ENCODE peak calls at places on chromosome 11, in nine cellular contexts. One of them, this sample, is unnamed.

GRCh38 chr11:34300571-34301295 is 57.1 kb downstream of the ABTB2 start:
- DNase-seq in left ventricle myocardium inferior: no peak
- DNase-seq in nephron progenitor cell: no peak
- DNase-seq in renal cortical epithelial cell: no peak
- DNase-seq in non-pigmented ciliary epithelial cell: no peak
- DNase-seq in DMS 273 treated with DMSO at 0.1 percent for 48 hours: no peak
- DNase-seq in neural progenitor cell: no peak
- DNase-seq in effector memory CD4-positive, alpha-beta T cell: no peak
- DNase-seq in IMR-90: no peak
- DNase-seq in this sample: no peak

GRCh38 chr11:48013269-48013901 is 33.0 kb downstream of the PTPRJ start:
- DNase-seq in left ventricle myocardium inferior: peak
- DNase-seq in nephron progenitor cell: no peak
- DNase-seq in renal cortical epithelial cell: peak
- DNase-seq in non-pigmented ciliary epithelial cell: no peak
- DNase-seq in DMS 273 treated with DMSO at 0.1 percent for 48 hours: no peak
- DNase-seq in neural progenitor cell: no peak
- DNase-seq in effector memory CD4-positive, alpha-beta T cell: peak
- DNase-seq in IMR-90: peak
- DNase-seq in this sample: no peak

GRCh38 chr11:59114344-59114743 is 7.3 kb downstream of the FAM111B start:
- DNase-seq in left ventricle myocardium inferior: no peak
- DNase-seq in nephron progenitor cell: no peak
- DNase-seq in renal cortical epithelial cell: no peak
- DNase-seq in non-pigmented ciliary epithelial cell: no peak
- DNase-seq in DMS 273 treated with DMSO at 0.1 percent for 48 hours: no peak
- DNase-seq in neural progenitor cell: no peak
- DNase-seq in effector memory CD4-positive, alpha-beta T cell: no peak
- DNase-seq in IMR-90: no peak
- DNase-seq in this sample: no peak

GRCh38 chr11:72038491-72038890 is 39.8 kb downstream of the IL18BP start:
- DNase-seq in left ventricle myocardium inferior: peak
- DNase-seq in nephron progenitor cell: no peak
- DNase-seq in renal cortical epithelial cell: no peak
- DNase-seq in non-pigmented ciliary epithelial cell: no peak
- DNase-seq in DMS 273 treated with DMSO at 0.1 percent for 48 hours: no peak
- DNase-seq in neural progenitor cell: no peak
- DNase-seq in effector memory CD4-positive, alpha-beta T cell: no peak
- DNase-seq in IMR-90: peak
- DNase-seq in this sample: no peak

GRCh38 chr11:1157341-1157644 is 460 bp upstream of the MUC5AC start:
- DNase-seq in left ventricle myocardium inferior: no peak
- DNase-seq in nephron progenitor cell: no peak
- DNase-seq in renal cortical epithelial cell: no peak
- DNase-seq in non-pigmented ciliary epithelial cell: no peak
- DNase-seq in DMS 273 treated with DMSO at 0.1 percent for 48 hours: no peak
- DNase-seq in neural progenitor cell: no peak
- DNase-seq in effector memory CD4-positive, alpha-beta T cell: no peak
- DNase-seq in IMR-90: no peak
- DNase-seq in this sample: no peak

GRCh38 chr11:67409261-67409666 is 5.4 kb downstream of the TBC1D10C start:
- DNase-seq in left ventricle myocardium inferior: no peak
- DNase-seq in nephron progenitor cell: no peak
- DNase-seq in renal cortical epithelial cell: no peak
- DNase-seq in non-pigmented ciliary epithelial cell: no peak
- DNase-seq in DMS 273 treated with DMSO at 0.1 percent for 48 hours: no peak
- DNase-seq in neural progenitor cell: no peak
- DNase-seq in effector memory CD4-positive, alpha-beta T cell: peak
- DNase-seq in IMR-90: no peak
- DNase-seq in this sample: no peak

GRCh38 chr11:3218483-3219280 is at the start of gene MRGPRG:
- DNase-seq in left ventricle myocardium inferior: peak
- DNase-seq in nephron progenitor cell: no peak
- DNase-seq in renal cortical epithelial cell: no peak
- DNase-seq in non-pigmented ciliary epithelial cell: no peak
- DNase-seq in DMS 273 treated with DMSO at 0.1 percent for 48 hours: no peak
- DNase-seq in neural progenitor cell: no peak
- DNase-seq in effector memory CD4-positive, alpha-beta T cell: no peak
- DNase-seq in IMR-90: no peak
- DNase-seq in this sample: no peak

GRCh38 chr11:64406221-64406946 is 47.4 kb downstream of the RPS6KA4 start:
- DNase-seq in left ventricle myocardium inferior: peak
- DNase-seq in nephron progenitor cell: peak
- DNase-seq in renal cortical epithelial cell: no peak
- DNase-seq in non-pigmented ciliary epithelial cell: no peak
- DNase-seq in DMS 273 treated with DMSO at 0.1 percent for 48 hours: no peak
- DNase-seq in neural progenitor cell: peak
- DNase-seq in effector memory CD4-positive, alpha-beta T cell: no peak
- DNase-seq in IMR-90: peak
- DNase-seq in this sample: peak

GRCh38 chr11:69588270-69588669 is 52.7 kb upstream of the CCND1 start:
- DNase-seq in left ventricle myocardium inferior: no peak
- DNase-seq in nephron progenitor cell: no peak
- DNase-seq in renal cortical epithelial cell: peak
- DNase-seq in non-pigmented ciliary epithelial cell: peak
- DNase-seq in DMS 273 treated with DMSO at 0.1 percent for 48 hours: no peak
- DNase-seq in neural progenitor cell: no peak
- DNase-seq in effector memory CD4-positive, alpha-beta T cell: no peak
- DNase-seq in IMR-90: peak
- DNase-seq in this sample: no peak

GRCh38 chr11:15258433-15259350 is 144.0 kb downstream of the INSC start:
- DNase-seq in left ventricle myocardium inferior: no peak
- DNase-seq in nephron progenitor cell: no peak
- DNase-seq in renal cortical epithelial cell: peak
- DNase-seq in non-pigmented ciliary epithelial cell: no peak
- DNase-seq in DMS 273 treated with DMSO at 0.1 percent for 48 hours: peak
- DNase-seq in neural progenitor cell: peak
- DNase-seq in effector memory CD4-positive, alpha-beta T cell: no peak
- DNase-seq in IMR-90: peak
- DNase-seq in this sample: no peak

GRCh38 chr11:45110562-45110961 is 35.9 kb upstream of the PRDM11 start:
- DNase-seq in left ventricle myocardium inferior: no peak
- DNase-seq in nephron progenitor cell: peak
- DNase-seq in renal cortical epithelial cell: peak
- DNase-seq in non-pigmented ciliary epithelial cell: peak
- DNase-seq in DMS 273 treated with DMSO at 0.1 percent for 48 hours: no peak
- DNase-seq in neural progenitor cell: peak
- DNase-seq in effector memory CD4-positive, alpha-beta T cell: no peak
- DNase-seq in IMR-90: peak
- DNase-seq in this sample: peak

GRCh38 chr11:76459299-76459698 is 14.5 kb downstream of the EMSY start:
- DNase-seq in left ventricle myocardium inferior: no peak
- DNase-seq in nephron progenitor cell: no peak
- DNase-seq in renal cortical epithelial cell: no peak
- DNase-seq in non-pigmented ciliary epithelial cell: no peak
- DNase-seq in DMS 273 treated with DMSO at 0.1 percent for 48 hours: no peak
- DNase-seq in neural progenitor cell: no peak
- DNase-seq in effector memory CD4-positive, alpha-beta T cell: no peak
- DNase-seq in IMR-90: no peak
- DNase-seq in this sample: no peak

GRCh38 chr11:121595717-121596156 is 143.0 kb upstream of the SORL1-AS1 start:
- DNase-seq in left ventricle myocardium inferior: no peak
- DNase-seq in nephron progenitor cell: no peak
- DNase-seq in renal cortical epithelial cell: peak
- DNase-seq in non-pigmented ciliary epithelial cell: peak
- DNase-seq in DMS 273 treated with DMSO at 0.1 percent for 48 hours: no peak
- DNase-seq in neural progenitor cell: no peak
- DNase-seq in effector memory CD4-positive, alpha-beta T cell: no peak
- DNase-seq in IMR-90: peak
- DNase-seq in this sample: no peak

GRCh38 chr11:17846852-17847453 is 112.4 kb downstream of the KCNC1 start:
- DNase-seq in left ventricle myocardium inferior: no peak
- DNase-seq in nephron progenitor cell: peak
- DNase-seq in renal cortical epithelial cell: peak
- DNase-seq in non-pigmented ciliary epithelial cell: peak
- DNase-seq in DMS 273 treated with DMSO at 0.1 percent for 48 hours: no peak
- DNase-seq in neural progenitor cell: peak
- DNase-seq in effector memory CD4-positive, alpha-beta T cell: no peak
- DNase-seq in IMR-90: peak
- DNase-seq in this sample: peak

GRCh38 chr11:86460461-86461404 is 86.0 kb downstream of the CCDC81 start:
- DNase-seq in left ventricle myocardium inferior: no peak
- DNase-seq in nephron progenitor cell: no peak
- DNase-seq in renal cortical epithelial cell: peak
- DNase-seq in non-pigmented ciliary epithelial cell: no peak
- DNase-seq in DMS 273 treated with DMSO at 0.1 percent for 48 hours: no peak
- DNase-seq in neural progenitor cell: peak
- DNase-seq in effector memory CD4-positive, alpha-beta T cell: no peak
- DNase-seq in IMR-90: peak
- DNase-seq in this sample: no peak

GRCh38 chr11:46315783-46316563 is 31.3 kb upstream of the DGKZ start:
- DNase-seq in left ventricle myocardium inferior: peak
- DNase-seq in nephron progenitor cell: no peak
- DNase-seq in renal cortical epithelial cell: no peak
- DNase-seq in non-pigmented ciliary epithelial cell: no peak
- DNase-seq in DMS 273 treated with DMSO at 0.1 percent for 48 hours: no peak
- DNase-seq in neural progenitor cell: no peak
- DNase-seq in effector memory CD4-positive, alpha-beta T cell: no peak
- DNase-seq in IMR-90: no peak
- DNase-seq in this sample: peak

GRCh38 chr11:62398011-62398994 is 20.5 kb upstream of the SCGB1A1 start:
- DNase-seq in left ventricle myocardium inferior: peak
- DNase-seq in nephron progenitor cell: peak
- DNase-seq in renal cortical epithelial cell: no peak
- DNase-seq in non-pigmented ciliary epithelial cell: no peak
- DNase-seq in DMS 273 treated with DMSO at 0.1 percent for 48 hours: no peak
- DNase-seq in neural progenitor cell: no peak
- DNase-seq in effector memory CD4-positive, alpha-beta T cell: no peak
- DNase-seq in IMR-90: peak
- DNase-seq in this sample: peak

GRCh38 chr11:110793556-110793955 is 81.3 kb upstream of the ARHGAP20 start:
- DNase-seq in left ventricle myocardium inferior: no peak
- DNase-seq in nephron progenitor cell: no peak
- DNase-seq in renal cortical epithelial cell: no peak
- DNase-seq in non-pigmented ciliary epithelial cell: no peak
- DNase-seq in DMS 273 treated with DMSO at 0.1 percent for 48 hours: no peak
- DNase-seq in neural progenitor cell: peak
- DNase-seq in effector memory CD4-positive, alpha-beta T cell: no peak
- DNase-seq in IMR-90: no peak
- DNase-seq in this sample: no peak

GRCh38 chr11:9089061-9089460 is 2.3 kb downstream of the SCUBE2 start:
- DNase-seq in left ventricle myocardium inferior: no peak
- DNase-seq in nephron progenitor cell: no peak
- DNase-seq in renal cortical epithelial cell: no peak
- DNase-seq in non-pigmented ciliary epithelial cell: no peak
- DNase-seq in DMS 273 treated with DMSO at 0.1 percent for 48 hours: no peak
- DNase-seq in neural progenitor cell: no peak
- DNase-seq in effector memory CD4-positive, alpha-beta T cell: no peak
- DNase-seq in IMR-90: no peak
- DNase-seq in this sample: no peak

GRCh38 chr11:46456676-46457432 is 65.3 kb upstream of the CHRM4 start:
- DNase-seq in left ventricle myocardium inferior: no peak
- DNase-seq in nephron progenitor cell: no peak
- DNase-seq in renal cortical epithelial cell: no peak
- DNase-seq in non-pigmented ciliary epithelial cell: no peak
- DNase-seq in DMS 273 treated with DMSO at 0.1 percent for 48 hours: no peak
- DNase-seq in neural progenitor cell: peak
- DNase-seq in effector memory CD4-positive, alpha-beta T cell: no peak
- DNase-seq in IMR-90: no peak
- DNase-seq in this sample: no peak

GRCh38 chr11:119093951-119094815 is 7.5 kb downstream of the DPAGT1 start:
- DNase-seq in left ventricle myocardium inferior: no peak
- DNase-seq in nephron progenitor cell: peak
- DNase-seq in renal cortical epithelial cell: no peak
- DNase-seq in non-pigmented ciliary epithelial cell: no peak
- DNase-seq in DMS 273 treated with DMSO at 0.1 percent for 48 hours: no peak
- DNase-seq in neural progenitor cell: peak
- DNase-seq in effector memory CD4-positive, alpha-beta T cell: peak
- DNase-seq in IMR-90: peak
- DNase-seq in this sample: peak

GRCh38 chr11:36035999-36036398 is 92.1 kb downstream of the LDLRAD3 start:
- DNase-seq in left ventricle myocardium inferior: no peak
- DNase-seq in nephron progenitor cell: no peak
- DNase-seq in renal cortical epithelial cell: no peak
- DNase-seq in non-pigmented ciliary epithelial cell: no peak
- DNase-seq in DMS 273 treated with DMSO at 0.1 percent for 48 hours: no peak
- DNase-seq in neural progenitor cell: no peak
- DNase-seq in effector memory CD4-positive, alpha-beta T cell: no peak
- DNase-seq in IMR-90: no peak
- DNase-seq in this sample: no peak

GRCh38 chr11:119335655-119336543 is 1.6 kb downstream of the RNF26 start:
- DNase-seq in left ventricle myocardium inferior: no peak
- DNase-seq in nephron progenitor cell: no peak
- DNase-seq in renal cortical epithelial cell: no peak
- DNase-seq in non-pigmented ciliary epithelial cell: no peak
- DNase-seq in DMS 273 treated with DMSO at 0.1 percent for 48 hours: no peak
- DNase-seq in neural progenitor cell: no peak
- DNase-seq in effector memory CD4-positive, alpha-beta T cell: no peak
- DNase-seq in IMR-90: no peak
- DNase-seq in this sample: no peak

GRCh38 chr11:96284401-96284800 is 58.6 kb downstream of the MAML2 start:
- DNase-seq in left ventricle myocardium inferior: no peak
- DNase-seq in nephron progenitor cell: no peak
- DNase-seq in renal cortical epithelial cell: no peak
- DNase-seq in non-pigmented ciliary epithelial cell: no peak
- DNase-seq in DMS 273 treated with DMSO at 0.1 percent for 48 hours: no peak
- DNase-seq in neural progenitor cell: no peak
- DNase-seq in effector memory CD4-positive, alpha-beta T cell: no peak
- DNase-seq in IMR-90: no peak
- DNase-seq in this sample: no peak

GRCh38 chr11:119108151-119108856 is 1.2 kb downstream of the C2CD2L start:
- DNase-seq in left ventricle myocardium inferior: no peak
- DNase-seq in nephron progenitor cell: no peak
- DNase-seq in renal cortical epithelial cell: peak
- DNase-seq in non-pigmented ciliary epithelial cell: no peak
- DNase-seq in DMS 273 treated with DMSO at 0.1 percent for 48 hours: no peak
- DNase-seq in neural progenitor cell: peak
- DNase-seq in effector memory CD4-positive, alpha-beta T cell: no peak
- DNase-seq in IMR-90: peak
- DNase-seq in this sample: peak

GRCh38 chr11:30420233-30420787 is 97.4 kb downstream of the ARL14EP start:
- DNase-seq in left ventricle myocardium inferior: no peak
- DNase-seq in nephron progenitor cell: no peak
- DNase-seq in renal cortical epithelial cell: no peak
- DNase-seq in non-pigmented ciliary epithelial cell: no peak
- DNase-seq in DMS 273 treated with DMSO at 0.1 percent for 48 hours: no peak
- DNase-seq in neural progenitor cell: no peak
- DNase-seq in effector memory CD4-positive, alpha-beta T cell: no peak
- DNase-seq in IMR-90: no peak
- DNase-seq in this sample: no peak

GRCh38 chr11:39374963-39375698 is 2084.3 kb downstream of the LRRC4C start:
- DNase-seq in left ventricle myocardium inferior: no peak
- DNase-seq in nephron progenitor cell: peak
- DNase-seq in renal cortical epithelial cell: peak
- DNase-seq in non-pigmented ciliary epithelial cell: no peak
- DNase-seq in DMS 273 treated with DMSO at 0.1 percent for 48 hours: no peak
- DNase-seq in neural progenitor cell: peak
- DNase-seq in effector memory CD4-positive, alpha-beta T cell: no peak
- DNase-seq in IMR-90: peak
- DNase-seq in this sample: no peak

GRCh38 chr11:6622261-6623171 is 3.3 kb upstream of the TPP1 start:
- DNase-seq in left ventricle myocardium inferior: no peak
- DNase-seq in nephron progenitor cell: no peak
- DNase-seq in renal cortical epithelial cell: no peak
- DNase-seq in non-pigmented ciliary epithelial cell: no peak
- DNase-seq in DMS 273 treated with DMSO at 0.1 percent for 48 hours: no peak
- DNase-seq in neural progenitor cell: no peak
- DNase-seq in effector memory CD4-positive, alpha-beta T cell: no peak
- DNase-seq in IMR-90: no peak
- DNase-seq in this sample: no peak

GRCh38 chr11:85813721-85814120 is 2.8 kb upstream of the SYTL2 start:
- DNase-seq in left ventricle myocardium inferior: no peak
- DNase-seq in nephron progenitor cell: no peak
- DNase-seq in renal cortical epithelial cell: peak
- DNase-seq in non-pigmented ciliary epithelial cell: no peak
- DNase-seq in DMS 273 treated with DMSO at 0.1 percent for 48 hours: no peak
- DNase-seq in neural progenitor cell: no peak
- DNase-seq in effector memory CD4-positive, alpha-beta T cell: no peak
- DNase-seq in IMR-90: no peak
- DNase-seq in this sample: no peak

GRCh38 chr11:119700536-119701346 is 28.3 kb downstream of the NECTIN1 start:
- DNase-seq in left ventricle myocardium inferior: no peak
- DNase-seq in nephron progenitor cell: no peak
- DNase-seq in renal cortical epithelial cell: no peak
- DNase-seq in non-pigmented ciliary epithelial cell: no peak
- DNase-seq in DMS 273 treated with DMSO at 0.1 percent for 48 hours: no peak
- DNase-seq in neural progenitor cell: no peak
- DNase-seq in effector memory CD4-positive, alpha-beta T cell: no peak
- DNase-seq in IMR-90: no peak
- DNase-seq in this sample: no peak

GRCh38 chr11:44727114-44727372 is 281 bp downstream of the TSPAN18 start:
- DNase-seq in left ventricle myocardium inferior: no peak
- DNase-seq in nephron progenitor cell: peak
- DNase-seq in renal cortical epithelial cell: no peak
- DNase-seq in non-pigmented ciliary epithelial cell: no peak
- DNase-seq in DMS 273 treated with DMSO at 0.1 percent for 48 hours: no peak
- DNase-seq in neural progenitor cell: no peak
- DNase-seq in effector memory CD4-positive, alpha-beta T cell: no peak
- DNase-seq in IMR-90: no peak
- DNase-seq in this sample: no peak